ENCODE peak calls at places on chromosomes 16 and 17, in six cellular contexts. U is ovary, O is suprapubic skin, L is endothelial cell, E is osteocyte, W is A549. R is an unnamed sample.

GRCh38 chr16:1167276-1168107 is 14.6 kb downstream of the CACNA1H start:
- DNase-seq in U (no peak), E (no peak), O (no peak), L (no peak), W (no peak), R (no peak)

GRCh38 chr17:30554839-30555751 is 77.9 kb downstream of the GOSR1 start:
- DNase-seq in U (peak; percentile 21), W (no peak), L (peak; percentile 45), O (no peak), E (peak; percentile 80), R (no peak)

GRCh38 chr17:41546819-41547218 is 18.7 kb upstream of the KRT19 start:
- DNase-seq in W (no peak), L (no peak), U (no peak), E (no peak), O (no peak), R (no peak)

GRCh38 chr17:4903051-4903818 is at the start of gene CHRNE:
- DNase-seq in O (peak; percentile 93), E (no peak), L (peak; percentile 80), U (peak; percentile 66), W (peak; percentile 58), R (no peak)

GRCh38 chr16:89134269-89134668 is 37.3 kb upstream of the CDH15 start:
- DNase-seq in E (no peak), L (no peak), O (peak; percentile 48), W (no peak), U (peak; percentile 15), R (no peak)

GRCh38 chr17:46152423-46152822 is 40.8 kb downstream of the KANSL1 start:
- DNase-seq in O (no peak), E (no peak), W (no peak), U (no peak), L (no peak), R (no peak)

GRCh38 chr17:45756266-45756989 is 27.7 kb upstream of the CRHR1 start:
- DNase-seq in U (no peak), O (no peak), W (no peak), L (no peak), E (no peak), R (no peak)

GRCh38 chr17:57410169-57410568 is 153.8 kb downstream of the MSI2 start:
- DNase-seq in O (no peak), E (no peak), W (no peak), U (no peak), L (no peak), R (no peak)

GRCh38 chr16:68332411-68333121 is 21.7 kb downstream of the PRMT7 start:
- DNase-seq in U (no peak), L (peak; percentile 54), E (no peak), W (no peak), O (no peak), R (no peak)

GRCh38 chr17:73493212-73493814 is 150.9 kb downstream of the SDK2 start:
- DNase-seq in L (no peak), U (no peak), E (no peak), W (no peak), O (no peak), R (no peak)

GRCh38 chr17:79646721-79647455 is 36.0 kb upstream of the RBFOX3 start:
- DNase-seq in E (no peak), O (peak; percentile 28), L (no peak), W (no peak), U (no peak), R (peak; percentile 51)

GRCh38 chr17:71632328-71632727 is 488.5 kb upstream of the SOX9 start:
- DNase-seq in W (no peak), E (no peak), U (no peak), O (no peak), L (no peak), R (no peak)

GRCh38 chr17:79944251-79944812 is 91.3 kb downstream of the TBC1D16 start:
- DNase-seq in O (no peak), L (no peak), W (no peak), U (peak; percentile 37), E (no peak), R (peak; percentile 55)

GRCh38 chr17:16283705-16284104 is 66.7 kb downstream of the PIGL start:
- DNase-seq in W (no peak), U (no peak), E (no peak), O (no peak), L (no peak), R (no peak)

GRCh38 chr17:4232168-4232813 is 31.5 kb downstream of the ANKFY1 start:
- DNase-seq in L (no peak), E (no peak), W (no peak), U (no peak), O (no peak), R (no peak)

GRCh38 chr16:89175280-89176146 is 4.0 kb downstream of the CDH15 start:
- DNase-seq in W (no peak), E (no peak), U (no peak), L (no peak), O (no peak), R (no peak)

GRCh38 chr16:29736112-29736511 is 9.7 kb downstream of the C16orf54 start:
- DNase-seq in L (no peak), W (peak; percentile 25), E (no peak), U (peak; percentile 7), O (no peak), R (no peak)

GRCh38 chr16:71540-72341 is 690 bp downstream of the RHBDF1 start:
- DNase-seq in W (peak; percentile 87), O (peak; percentile 89), U (peak; percentile 83), E (no peak), L (peak; percentile 51), R (no peak)

GRCh38 chr17:49482144-49482817 is 12.8 kb upstream of the NGFR start:
- DNase-seq in O (no peak), E (no peak), W (no peak), U (no peak), L (no peak), R (no peak)

GRCh38 chr17:58189436-58190146 is 2.9 kb upstream of the EPX start:
- DNase-seq in O (no peak), U (no peak), E (no peak), L (no peak), W (peak; percentile 71), R (no peak)

GRCh38 chr17:48997827-48998556 is 807 bp downstream of the IGF2BP1 start:
- DNase-seq in W (no peak), O (no peak), E (peak; percentile 85), U (no peak), L (peak; percentile 45), R (peak; percentile 73)

GRCh38 chr17:76080207-76080933 is 1.4 kb downstream of the ZACN start:
- DNase-seq in W (no peak), U (no peak), E (no peak), L (no peak), O (no peak), R (no peak)

GRCh38 chr17:49862781-49863331 is 15.0 kb upstream of the TAC4 start:
- DNase-seq in U (no peak), W (no peak), L (no peak), O (no peak), E (no peak), R (no peak)

GRCh38 chr16:3597226-3597625 is 14.2 kb downstream of the SLX4 start:
- DNase-seq in W (no peak), E (no peak), L (no peak), O (no peak), U (no peak), R (no peak)

GRCh38 chr16:89200124-89200849 is at the start of gene SLC22A31:
- DNase-seq in L (no peak), O (peak; percentile 59), U (peak; percentile 48), W (no peak), E (no peak), R (no peak)

GRCh38 chr16:78310990-78311561 is 211.6 kb downstream of the WWOX start:
- DNase-seq in E (peak; percentile 21), L (no peak), O (no peak), U (no peak), W (no peak), R (no peak)

GRCh38 chr17:41910701-41911391 is 7.9 kb downstream of the ACLY start:
- DNase-seq in U (no peak), E (no peak), W (peak; percentile 97), O (no peak), L (no peak), R (no peak)

DNA sequence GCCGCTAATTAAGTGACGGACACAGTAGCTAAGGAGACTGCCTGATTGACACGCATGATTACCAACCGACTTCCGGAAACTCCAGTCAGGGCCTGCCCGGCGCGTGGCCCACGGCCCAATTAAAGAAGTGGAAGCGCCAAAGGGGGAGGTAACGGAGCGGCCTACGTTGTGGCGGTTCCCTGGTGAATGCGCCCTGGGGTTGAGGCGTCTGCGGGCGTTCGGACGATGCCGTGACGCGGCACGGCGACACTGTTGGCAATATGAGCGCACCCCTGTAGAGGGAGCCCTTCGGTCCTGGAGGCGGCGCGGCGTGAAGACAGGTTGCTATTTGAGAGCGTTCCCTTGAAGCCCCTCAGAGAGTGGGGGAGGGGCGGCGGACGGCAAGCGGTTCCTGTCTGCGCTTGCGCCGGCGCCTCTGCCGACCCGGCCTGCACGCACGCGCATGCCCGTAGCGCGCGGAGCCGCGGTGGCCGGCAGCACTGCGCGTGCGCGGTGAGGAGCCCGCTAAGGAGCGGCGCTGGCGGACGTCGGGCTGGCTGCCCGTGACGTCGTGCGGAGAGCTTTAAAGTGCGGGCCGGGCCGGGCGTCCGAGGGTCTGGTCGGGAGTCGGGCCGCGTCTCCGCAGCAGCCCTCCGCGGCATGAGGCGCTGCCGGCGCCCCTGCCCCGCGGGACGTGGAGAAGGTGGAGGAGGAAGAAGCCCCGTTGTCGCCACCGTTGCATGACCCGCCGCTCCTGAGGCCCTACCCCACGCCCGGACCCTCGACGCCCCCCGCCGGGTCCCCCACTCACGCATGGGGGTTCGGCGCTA is at the start of gene ALKBH5:
- DNase-seq in L (peak; percentile 97), W (peak; percentile 100), U (peak; percentile 97), E (peak; percentile 99), O (peak; percentile 99), R (peak; percentile 99)
- TF ChIP-seq CTCF in L (peak; percentile 58), W (peak; percentile 11), U (peak; percentile 43), E (peak; percentile 46), O (peak; percentile 45), R (peak; percentile 67)

DNA sequence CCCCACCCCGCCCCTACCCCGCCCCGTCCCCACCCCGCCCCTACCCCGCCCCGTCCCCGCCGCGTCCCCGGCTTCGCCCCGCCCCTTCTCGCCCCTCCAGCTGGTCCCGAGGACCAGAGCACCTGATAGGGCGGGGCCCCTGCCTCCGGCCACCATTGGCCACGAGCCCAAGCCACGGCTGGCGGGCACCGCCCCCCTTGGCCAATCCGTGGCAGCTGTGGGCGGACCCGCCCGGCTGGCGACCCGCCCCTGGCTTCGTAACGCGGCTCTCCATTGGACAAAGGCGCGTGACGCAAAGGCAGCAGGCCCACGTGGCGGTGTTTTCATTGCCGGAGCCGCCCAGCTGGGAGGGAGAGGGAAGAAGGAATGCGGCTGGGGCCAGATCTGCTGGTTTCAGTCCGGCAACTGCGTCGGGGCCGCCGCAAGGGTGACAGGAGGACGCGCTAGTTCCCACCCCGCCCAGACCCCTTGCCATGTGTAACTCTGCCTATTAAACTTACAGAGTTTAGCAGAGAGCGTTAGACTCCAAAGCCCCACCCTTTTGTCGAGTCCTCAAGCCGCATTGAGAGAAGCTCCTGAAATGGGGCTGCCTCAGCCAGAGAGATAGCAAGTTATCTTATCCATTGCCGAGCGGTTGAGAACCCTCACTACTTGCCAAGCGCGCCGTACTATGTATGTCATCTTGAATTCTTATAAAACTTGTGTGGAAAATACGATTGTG is 403 bp upstream of the WIPI1 start:
- DNase-seq in W (peak; percentile 97), E (peak; percentile 100), U (peak; percentile 100), L (peak; percentile 99), O (peak; percentile 99), R (peak; percentile 100)
- TF ChIP-seq CTCF in W (no peak), E (no peak), U (peak; percentile 18), L (no peak), O (no peak), R (peak; percentile 20)

GRCh38 chr16:11114366-11115164 is 141.4 kb downstream of the SOCS1 start:
- DNase-seq in O (no peak), L (no peak), W (no peak), E (no peak), U (no peak), R (no peak)
- TF ChIP-seq CTCF in O (no peak), L (no peak), W (no peak), E (no peak), U (no peak), R (no peak)

GRCh38 chr17:78032166-78032565 is 73.7 kb downstream of the TNRC6C start:
- DNase-seq in E (no peak), L (no peak), U (no peak), O (no peak), W (no peak), R (no peak)
- TF ChIP-seq CTCF in E (no peak), L (no peak), U (no peak), O (no peak), W (no peak), R (no peak)

R was measured in type B pancreatic cell.